ENCODE peak calls at places on chromosomes 4 and X, in seven cellular contexts. One of them, this sample, is unnamed.

GRCh38 chr4:24472514-24473308 is 111.6 kb downstream of the DHX15 start:
- DNase-seq in lower leg skin: peak; percentile 93
- DNase-seq in brain microvascular endothelial cell: peak; percentile 67
- DNase-seq in GM23338: peak; percentile 93
- DNase-seq in mammary epithelial cell: peak; percentile 78
- DNase-seq in stomach: peak; percentile 76
- DNase-seq in fibroblast of mammary gland: peak; percentile 74
- DNase-seq in this sample: peak; percentile 86

GRCh38 chrX:129617420-129617819 is 37.3 kb downstream of the APLN start:
- DNase-seq in lower leg skin: no peak
- DNase-seq in brain microvascular endothelial cell: no peak
- DNase-seq in GM23338: no peak
- DNase-seq in mammary epithelial cell: no peak
- DNase-seq in stomach: no peak
- DNase-seq in fibroblast of mammary gland: no peak
- DNase-seq in this sample: no peak

GRCh38 chrX:26999634-27000033 is 463.5 kb downstream of the PPP4R3C start:
- DNase-seq in lower leg skin: no peak
- DNase-seq in brain microvascular endothelial cell: no peak
- DNase-seq in GM23338: no peak
- DNase-seq in mammary epithelial cell: no peak
- DNase-seq in stomach: no peak
- DNase-seq in fibroblast of mammary gland: no peak
- DNase-seq in this sample: no peak

GRCh38 chr4:177119021-177119461 is 190.6 kb upstream of the NEIL3 start:
- DNase-seq in lower leg skin: no peak
- DNase-seq in brain microvascular endothelial cell: no peak
- DNase-seq in GM23338: no peak
- DNase-seq in mammary epithelial cell: no peak
- DNase-seq in stomach: no peak
- DNase-seq in fibroblast of mammary gland: peak; percentile 68
- DNase-seq in this sample: peak; percentile 92

GRCh38 chrX:153969904-153970397 is 1.7 kb downstream of the HCFC1 start:
- DNase-seq in lower leg skin: peak; percentile 88
- DNase-seq in brain microvascular endothelial cell: no peak
- DNase-seq in GM23338: no peak
- DNase-seq in mammary epithelial cell: peak; percentile 20
- DNase-seq in stomach: no peak
- DNase-seq in fibroblast of mammary gland: peak; percentile 26
- DNase-seq in this sample: peak; percentile 32

GRCh38 chr4:11894976-11895375 is 466.3 kb upstream of the HS3ST1 start:
- DNase-seq in lower leg skin: no peak
- DNase-seq in brain microvascular endothelial cell: no peak
- DNase-seq in GM23338: no peak
- DNase-seq in mammary epithelial cell: no peak
- DNase-seq in stomach: no peak
- DNase-seq in fibroblast of mammary gland: no peak
- DNase-seq in this sample: peak; percentile 38

GRCh38 chr4:17117746-17118145 is 219.3 kb upstream of the LDB2 start:
- DNase-seq in lower leg skin: no peak
- DNase-seq in brain microvascular endothelial cell: no peak
- DNase-seq in GM23338: no peak
- DNase-seq in mammary epithelial cell: no peak
- DNase-seq in stomach: no peak
- DNase-seq in fibroblast of mammary gland: no peak
- DNase-seq in this sample: no peak

GRCh38 chrX:130108647-130109428 is 1.5 kb downstream of the ELF4 start:
- DNase-seq in lower leg skin: no peak
- DNase-seq in brain microvascular endothelial cell: no peak
- DNase-seq in GM23338: no peak
- DNase-seq in mammary epithelial cell: peak; percentile 45
- DNase-seq in stomach: no peak
- DNase-seq in fibroblast of mammary gland: no peak
- DNase-seq in this sample: peak; percentile 40

GRCh38 chrX:121987163-121987562 is 939.8 kb downstream of the GLUD2 start:
- DNase-seq in lower leg skin: no peak
- DNase-seq in brain microvascular endothelial cell: no peak
- DNase-seq in GM23338: no peak
- DNase-seq in mammary epithelial cell: no peak
- DNase-seq in stomach: no peak
- DNase-seq in fibroblast of mammary gland: peak; percentile 69
- DNase-seq in this sample: peak; percentile 59

GRCh38 chr4:3470244-3471097 is 7.4 kb downstream of the DOK7 start:
- DNase-seq in lower leg skin: no peak
- DNase-seq in brain microvascular endothelial cell: no peak
- DNase-seq in GM23338: no peak
- DNase-seq in mammary epithelial cell: no peak
- DNase-seq in stomach: peak; percentile 74
- DNase-seq in fibroblast of mammary gland: peak; percentile 22
- DNase-seq in this sample: peak; percentile 20

GRCh38 chr4:8188085-8188484 is 11.0 kb upstream of the SH3TC1 start:
- DNase-seq in lower leg skin: no peak
- DNase-seq in brain microvascular endothelial cell: no peak
- DNase-seq in GM23338: no peak
- DNase-seq in mammary epithelial cell: peak; percentile 55
- DNase-seq in stomach: no peak
- DNase-seq in fibroblast of mammary gland: peak; percentile 34
- DNase-seq in this sample: no peak

GRCh38 chr4:75344915-75345314 is 169.3 kb downstream of the RCHY1 start:
- DNase-seq in lower leg skin: no peak
- DNase-seq in brain microvascular endothelial cell: peak; percentile 72
- DNase-seq in GM23338: no peak
- DNase-seq in mammary epithelial cell: no peak
- DNase-seq in stomach: no peak
- DNase-seq in fibroblast of mammary gland: peak; percentile 86
- DNase-seq in this sample: peak; percentile 74

GRCh38 chr4:1745165-1745564 is 23.8 kb downstream of the TACC3 start:
- DNase-seq in lower leg skin: no peak
- DNase-seq in brain microvascular endothelial cell: no peak
- DNase-seq in GM23338: no peak
- DNase-seq in mammary epithelial cell: no peak
- DNase-seq in stomach: no peak
- DNase-seq in fibroblast of mammary gland: no peak
- DNase-seq in this sample: no peak

GRCh38 chr4:110754726-110755125 is 131.8 kb upstream of the PITX2 start:
- DNase-seq in lower leg skin: no peak
- DNase-seq in brain microvascular endothelial cell: no peak
- DNase-seq in GM23338: no peak
- DNase-seq in mammary epithelial cell: no peak
- DNase-seq in stomach: no peak
- DNase-seq in fibroblast of mammary gland: peak; percentile 5
- DNase-seq in this sample: no peak

GRCh38 chr4:10622728-10623127 is 61.8 kb downstream of the CLNK start:
- DNase-seq in lower leg skin: no peak
- DNase-seq in brain microvascular endothelial cell: no peak
- DNase-seq in GM23338: peak; percentile 51
- DNase-seq in mammary epithelial cell: no peak
- DNase-seq in stomach: no peak
- DNase-seq in fibroblast of mammary gland: no peak
- DNase-seq in this sample: peak; percentile 27

GRCh38 chr4:139210486-139210885 is 33.5 kb upstream of the ELF2 start:
- DNase-seq in lower leg skin: no peak
- DNase-seq in brain microvascular endothelial cell: no peak
- DNase-seq in GM23338: no peak
- DNase-seq in mammary epithelial cell: no peak
- DNase-seq in stomach: no peak
- DNase-seq in fibroblast of mammary gland: no peak
- DNase-seq in this sample: no peak

GRCh38 chrX:148310402-148311200 is 189.8 kb upstream of the AFF2 start:
- DNase-seq in lower leg skin: no peak
- DNase-seq in brain microvascular endothelial cell: no peak
- DNase-seq in GM23338: no peak
- DNase-seq in mammary epithelial cell: no peak
- DNase-seq in stomach: no peak
- DNase-seq in fibroblast of mammary gland: no peak
- DNase-seq in this sample: no peak

GRCh38 chrX:21975827-21976226 is 35.3 kb downstream of the SMS start:
- DNase-seq in lower leg skin: no peak
- DNase-seq in brain microvascular endothelial cell: peak; percentile 47
- DNase-seq in GM23338: peak; percentile 17
- DNase-seq in mammary epithelial cell: peak; percentile 19
- DNase-seq in stomach: no peak
- DNase-seq in fibroblast of mammary gland: peak; percentile 76
- DNase-seq in this sample: peak; percentile 75

GRCh38 chr4:87337361-87337760 is 14.7 kb upstream of the HSD17B13 start:
- DNase-seq in lower leg skin: no peak
- DNase-seq in brain microvascular endothelial cell: no peak
- DNase-seq in GM23338: no peak
- DNase-seq in mammary epithelial cell: no peak
- DNase-seq in stomach: no peak
- DNase-seq in fibroblast of mammary gland: no peak
- DNase-seq in this sample: no peak

GRCh38 chr4:102501176-102501634 is at the start of gene NFKB1:
- DNase-seq in lower leg skin: peak; percentile 90
- DNase-seq in brain microvascular endothelial cell: peak; percentile 79
- DNase-seq in GM23338: peak; percentile 62
- DNase-seq in mammary epithelial cell: peak; percentile 93
- DNase-seq in stomach: peak; percentile 73
- DNase-seq in fibroblast of mammary gland: peak; percentile 77
- DNase-seq in this sample: peak; percentile 87

GRCh38 chrX:103063918-103064434 is at the start of gene BEX1:
- DNase-seq in lower leg skin: no peak
- DNase-seq in brain microvascular endothelial cell: peak; percentile 54
- DNase-seq in GM23338: peak; percentile 80
- DNase-seq in mammary epithelial cell: peak; percentile 12
- DNase-seq in stomach: peak; percentile 37
- DNase-seq in fibroblast of mammary gland: peak; percentile 23
- DNase-seq in this sample: peak; percentile 64

GRCh38 chrX:29143356-29143755 is 556.1 kb downstream of the IL1RAPL1 start:
- DNase-seq in lower leg skin: no peak
- DNase-seq in brain microvascular endothelial cell: peak; percentile 31
- DNase-seq in GM23338: no peak
- DNase-seq in mammary epithelial cell: no peak
- DNase-seq in stomach: no peak
- DNase-seq in fibroblast of mammary gland: peak; percentile 1
- DNase-seq in this sample: peak; percentile 27

GRCh38 chr4:48290146-48290772 is 20.6 kb upstream of the TEC start:
- DNase-seq in lower leg skin: no peak
- DNase-seq in brain microvascular endothelial cell: peak; percentile 16
- DNase-seq in GM23338: peak; percentile 57
- DNase-seq in mammary epithelial cell: peak; percentile 6
- DNase-seq in stomach: no peak
- DNase-seq in fibroblast of mammary gland: peak; percentile 42
- DNase-seq in this sample: peak; percentile 36

GRCh38 chrX:57104921-57105398 is 16.4 kb downstream of the SPIN2B start:
- DNase-seq in lower leg skin: no peak
- DNase-seq in brain microvascular endothelial cell: no peak
- DNase-seq in GM23338: peak; percentile 1
- DNase-seq in mammary epithelial cell: no peak
- DNase-seq in stomach: no peak
- DNase-seq in fibroblast of mammary gland: no peak
- DNase-seq in this sample: no peak
- H3K4me3 ChIP-seq in lower leg skin: no peak overlapping the region
- H3K4me3 ChIP-seq in brain microvascular endothelial cell: no peak overlapping the region
- H3K4me3 ChIP-seq in GM23338: no peak overlapping the region
- H3K4me3 ChIP-seq in mammary epithelial cell: no peak overlapping the region
- H3K4me3 ChIP-seq in stomach: no peak overlapping the region
- H3K4me3 ChIP-seq in fibroblast of mammary gland: no peak overlapping the region
- H3K4me3 ChIP-seq in this sample: no peak overlapping the region

GRCh38 chrX:11787564-11787963 is 29.5 kb downstream of the MSL3 start:
- DNase-seq in lower leg skin: peak; percentile 90
- DNase-seq in brain microvascular endothelial cell: peak; percentile 51
- DNase-seq in GM23338: peak; percentile 89
- DNase-seq in mammary epithelial cell: no peak
- DNase-seq in stomach: peak; percentile 40
- DNase-seq in fibroblast of mammary gland: peak; percentile 62
- DNase-seq in this sample: peak; percentile 64
- H3K4me3 ChIP-seq in lower leg skin: no peak overlapping the region
- H3K4me3 ChIP-seq in brain microvascular endothelial cell: peak overlapping the region; percentile 32
- H3K4me3 ChIP-seq in GM23338: no peak overlapping the region
- H3K4me3 ChIP-seq in mammary epithelial cell: no peak overlapping the region
- H3K4me3 ChIP-seq in stomach: no peak overlapping the region
- H3K4me3 ChIP-seq in fibroblast of mammary gland: peak overlapping the region; percentile 21
- H3K4me3 ChIP-seq in this sample: peak overlapping the region; percentile 21

GRCh38 chr4:184824081-184824775 is 1.5 kb downstream of the ACSL1 start:
- DNase-seq in lower leg skin: peak; percentile 52
- DNase-seq in brain microvascular endothelial cell: no peak
- DNase-seq in GM23338: no peak
- DNase-seq in mammary epithelial cell: peak; percentile 26
- DNase-seq in stomach: no peak
- DNase-seq in fibroblast of mammary gland: peak; percentile 23
- DNase-seq in this sample: peak; percentile 38
- H3K4me3 ChIP-seq in lower leg skin: no peak overlapping the region
- H3K4me3 ChIP-seq in brain microvascular endothelial cell: peak overlapping the region; percentile 59
- H3K4me3 ChIP-seq in GM23338: no peak overlapping the region
- H3K4me3 ChIP-seq in mammary epithelial cell: peak overlapping the region; percentile 75
- H3K4me3 ChIP-seq in stomach: peak overlapping the region; percentile 75
- H3K4me3 ChIP-seq in fibroblast of mammary gland: peak overlapping the region; percentile 81
- H3K4me3 ChIP-seq in this sample: peak overlapping the region; percentile 72

GRCh38 chr4:6909970-6910339 is 329 bp downstream of the TBC1D14 start:
- DNase-seq in lower leg skin: no peak
- DNase-seq in brain microvascular endothelial cell: no peak
- DNase-seq in GM23338: peak; percentile 47
- DNase-seq in mammary epithelial cell: no peak
- DNase-seq in stomach: no peak
- DNase-seq in fibroblast of mammary gland: no peak
- DNase-seq in this sample: no peak

GRCh38 chr4:6910340-6910959 is 824 bp downstream of the TBC1D14 start:
- DNase-seq in lower leg skin: no peak
- DNase-seq in brain microvascular endothelial cell: no peak
- DNase-seq in GM23338: peak; percentile 65
- DNase-seq in mammary epithelial cell: no peak
- DNase-seq in stomach: no peak
- DNase-seq in fibroblast of mammary gland: no peak
- DNase-seq in this sample: no peak

GRCh38 chr4:6907658-6908191 is 1.9 kb upstream of the TBC1D14 start:
- DNase-seq in lower leg skin: peak; percentile 80
- DNase-seq in brain microvascular endothelial cell: no peak
- DNase-seq in GM23338: peak; percentile 78
- DNase-seq in mammary epithelial cell: no peak
- DNase-seq in stomach: peak; percentile 73
- DNase-seq in fibroblast of mammary gland: peak; percentile 36
- DNase-seq in this sample: peak; percentile 42

GRCh38 chr4:6909113-6909969 is at the start of gene TBC1D14:
- DNase-seq in lower leg skin: peak; percentile 97
- DNase-seq in brain microvascular endothelial cell: peak; percentile 73
- DNase-seq in GM23338: peak; percentile 94
- DNase-seq in mammary epithelial cell: peak; percentile 81
- DNase-seq in stomach: peak; percentile 89
- DNase-seq in fibroblast of mammary gland: peak; percentile 74
- DNase-seq in this sample: peak; percentile 85

GRCh38 chr4:6908397-6909112 is 1.1 kb upstream of the TBC1D14 start:
- DNase-seq in lower leg skin: peak; percentile 73
- DNase-seq in brain microvascular endothelial cell: peak; percentile 45
- DNase-seq in GM23338: no peak
- DNase-seq in mammary epithelial cell: no peak
- DNase-seq in stomach: no peak
- DNase-seq in fibroblast of mammary gland: peak; percentile 39
- DNase-seq in this sample: peak; percentile 57
- H3K4me3 ChIP-seq in lower leg skin: peak overlapping the region; percentile 53
- H3K4me3 ChIP-seq in brain microvascular endothelial cell: peak overlapping the region; percentile 75
- H3K4me3 ChIP-seq in GM23338: peak overlapping the region; percentile 89
- H3K4me3 ChIP-seq in mammary epithelial cell: peak overlapping the region; percentile 61
- H3K4me3 ChIP-seq in stomach: peak overlapping the region; percentile 81
- H3K4me3 ChIP-seq in fibroblast of mammary gland: peak overlapping the region; percentile 57
- H3K4me3 ChIP-seq in this sample: peak overlapping the region; percentile 71